ENCODE peak calls at places on chromosomes 4 and X, in six cellular contexts. One of them, this sample, is unnamed. For H3K9me3, the result is how much of the 10 kb centered on the place peaks cover.

GRCh38 chr4:159766241-159766640 is 663.4 kb downstream of the RAPGEF2 start:
- DNase-seq in lung: no peak
- DNase-seq in A549: no peak
- DNase-seq in fibroblast of lung: no peak
- DNase-seq in breast epithelium: no peak
- DNase-seq in cardiac muscle cell: no peak
- DNase-seq in this sample: no peak

GRCh38 chr4:103079621-103080020 is 3.1 kb upstream of the SLC9B2 start:
- DNase-seq in lung: no peak
- DNase-seq in A549: no peak
- DNase-seq in fibroblast of lung: no peak
- DNase-seq in breast epithelium: no peak
- DNase-seq in cardiac muscle cell: no peak
- DNase-seq in this sample: no peak

GRCh38 chr4:41334182-41334581 is 77.5 kb downstream of the UCHL1 start:
- DNase-seq in lung: peak
- DNase-seq in A549: no peak
- DNase-seq in fibroblast of lung: no peak
- DNase-seq in breast epithelium: peak
- DNase-seq in cardiac muscle cell: no peak
- DNase-seq in this sample: no peak

GRCh38 chr4:86338989-86339388 is 20.9 kb downstream of the MAPK10 start:
- DNase-seq in lung: no peak
- DNase-seq in A549: peak
- DNase-seq in fibroblast of lung: peak
- DNase-seq in breast epithelium: no peak
- DNase-seq in cardiac muscle cell: peak
- DNase-seq in this sample: no peak

GRCh38 chrX:66632986-66633385 is 5.9 kb downstream of the EDA2R start:
- DNase-seq in lung: no peak
- DNase-seq in A549: no peak
- DNase-seq in fibroblast of lung: peak
- DNase-seq in breast epithelium: no peak
- DNase-seq in cardiac muscle cell: peak
- DNase-seq in this sample: no peak

GRCh38 chr4:6333301-6334202 is 63.9 kb downstream of the WFS1 start:
- DNase-seq in lung: no peak
- DNase-seq in A549: no peak
- DNase-seq in fibroblast of lung: peak
- DNase-seq in breast epithelium: no peak
- DNase-seq in cardiac muscle cell: no peak
- DNase-seq in this sample: no peak

GRCh38 chr4:76213415-76214268 is at the start of gene SCARB2:
- DNase-seq in lung: peak
- DNase-seq in A549: peak
- DNase-seq in fibroblast of lung: peak
- DNase-seq in breast epithelium: peak
- DNase-seq in cardiac muscle cell: peak
- DNase-seq in this sample: peak

GRCh38 chrX:154805696-154806091 is 409 bp upstream of the MPP1 start:
- DNase-seq in lung: no peak
- DNase-seq in A549: no peak
- DNase-seq in fibroblast of lung: peak
- DNase-seq in breast epithelium: no peak
- DNase-seq in cardiac muscle cell: peak
- DNase-seq in this sample: no peak

GRCh38 chrX:7891928-7892327 is 35.3 kb downstream of the PNPLA4 start:
- DNase-seq in lung: no peak
- DNase-seq in A549: no peak
- DNase-seq in fibroblast of lung: no peak
- DNase-seq in breast epithelium: no peak
- DNase-seq in cardiac muscle cell: no peak
- DNase-seq in this sample: no peak

GRCh38 chr4:138953962-138954371 is 61.6 kb upstream of the NOCT start:
- DNase-seq in lung: no peak
- DNase-seq in A549: no peak
- DNase-seq in fibroblast of lung: peak
- DNase-seq in breast epithelium: peak
- DNase-seq in cardiac muscle cell: peak
- DNase-seq in this sample: no peak

GRCh38 chr4:36374836-36375511 is 93.6 kb downstream of the DTHD1 start:
- DNase-seq in lung: no peak
- DNase-seq in A549: no peak
- DNase-seq in fibroblast of lung: no peak
- DNase-seq in breast epithelium: no peak
- DNase-seq in cardiac muscle cell: no peak
- DNase-seq in this sample: no peak
- H3K9me3 ChIP-seq in lung: under half
- H3K9me3 ChIP-seq in A549: under half
- H3K9me3 ChIP-seq in fibroblast of lung: under half
- H3K9me3 ChIP-seq in breast epithelium: under half
- H3K9me3 ChIP-seq in cardiac muscle cell: under half
- H3K9me3 ChIP-seq in this sample: under half

GRCh38 chr4:26885912-26886274 is 25.3 kb downstream of the STIM2 start:
- DNase-seq in lung: no peak
- DNase-seq in A549: no peak
- DNase-seq in fibroblast of lung: no peak
- DNase-seq in breast epithelium: no peak
- DNase-seq in cardiac muscle cell: no peak
- DNase-seq in this sample: no peak
- TF ChIP-seq CTCF in lung: no peak
- TF ChIP-seq CTCF in A549: no peak
- TF ChIP-seq CTCF in fibroblast of lung: no peak
- TF ChIP-seq CTCF in breast epithelium: no peak
- TF ChIP-seq CTCF in cardiac muscle cell: no peak
- TF ChIP-seq CTCF in this sample: no peak

GRCh38 chr4:23337292-23337691 is 552.6 kb downstream of the PPARGC1A start:
- DNase-seq in lung: no peak
- DNase-seq in A549: no peak
- DNase-seq in fibroblast of lung: no peak
- DNase-seq in breast epithelium: no peak
- DNase-seq in cardiac muscle cell: no peak
- DNase-seq in this sample: no peak

GRCh38 chr4:23333556-23333945 is 556.3 kb downstream of the PPARGC1A start:
- DNase-seq in lung: no peak
- DNase-seq in A549: no peak
- DNase-seq in fibroblast of lung: peak
- DNase-seq in breast epithelium: no peak
- DNase-seq in cardiac muscle cell: peak
- DNase-seq in this sample: no peak

GRCh38 chr4:23332266-23332665 is 557.6 kb downstream of the PPARGC1A start:
- DNase-seq in lung: no peak
- DNase-seq in A549: no peak
- DNase-seq in fibroblast of lung: no peak
- DNase-seq in breast epithelium: no peak
- DNase-seq in cardiac muscle cell: no peak
- DNase-seq in this sample: no peak

DNA sequence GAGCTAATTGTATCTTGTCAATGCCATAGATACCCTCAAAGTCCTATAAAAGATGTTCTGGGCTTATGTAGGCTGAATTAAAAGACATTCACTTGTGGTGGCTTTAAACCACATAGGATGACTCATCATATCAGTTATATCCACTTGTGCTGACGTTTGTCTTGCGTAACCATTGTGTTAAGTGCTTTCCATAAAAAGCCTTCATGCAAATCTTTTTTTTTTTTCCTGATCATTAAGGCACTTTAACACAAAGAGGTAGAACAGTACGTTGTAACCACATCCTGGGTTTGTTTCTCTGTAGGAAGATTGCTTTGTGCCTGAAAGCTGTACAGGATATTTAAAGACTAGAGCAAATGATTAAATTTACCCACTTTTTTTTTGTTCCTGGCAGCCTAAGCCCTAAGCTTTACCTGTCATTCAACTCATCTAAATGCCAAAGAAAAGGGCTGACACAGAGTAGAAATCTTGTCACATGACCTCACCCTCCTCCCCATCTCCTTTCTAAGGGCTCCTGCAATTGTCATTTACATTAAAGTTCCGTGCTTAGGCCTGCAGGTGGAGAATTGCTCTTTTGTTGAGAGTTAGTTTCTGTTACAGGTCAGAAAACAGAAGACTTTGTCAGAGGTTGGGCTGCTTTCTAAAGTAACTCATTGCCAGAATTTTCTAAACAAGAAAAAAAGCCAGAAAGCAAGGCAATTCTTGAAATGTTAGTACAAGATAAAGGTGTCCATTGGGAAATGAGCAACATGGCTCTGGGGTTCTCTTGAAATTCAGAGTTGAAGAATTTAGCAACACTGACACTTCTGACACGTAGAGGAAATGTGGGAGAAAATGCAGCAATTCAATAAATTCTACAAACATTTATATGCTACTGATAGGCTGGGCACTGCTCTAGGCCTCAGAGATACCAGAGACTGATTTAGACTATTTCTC is 555.6 kb downstream of the PPARGC1A start:
- DNase-seq in lung: peak
- DNase-seq in A549: no peak
- DNase-seq in fibroblast of lung: peak
- DNase-seq in breast epithelium: no peak
- DNase-seq in cardiac muscle cell: peak
- DNase-seq in this sample: peak
- H3K27ac ChIP-seq in lung: no peak
- H3K27ac ChIP-seq in A549: no peak
- H3K27ac ChIP-seq in fibroblast of lung: no peak
- H3K27ac ChIP-seq in breast epithelium: no peak
- H3K27ac ChIP-seq in cardiac muscle cell: no peak
- H3K27ac ChIP-seq in this sample: peak

GRCh38 chrX:75226280-75226679 is 47.6 kb upstream of the UPRT start:
- DNase-seq in lung: no peak
- DNase-seq in A549: no peak
- DNase-seq in fibroblast of lung: no peak
- DNase-seq in breast epithelium: no peak
- DNase-seq in cardiac muscle cell: no peak
- DNase-seq in this sample: no peak
- H3K9me3 ChIP-seq in lung: under half
- H3K9me3 ChIP-seq in A549: under half
- H3K9me3 ChIP-seq in fibroblast of lung: under half
- H3K9me3 ChIP-seq in breast epithelium: under half
- H3K9me3 ChIP-seq in cardiac muscle cell: under half
- H3K9me3 ChIP-seq in this sample: under half

GRCh38 chr4:141705048-141705746 is 68.8 kb downstream of the IL15 start:
- DNase-seq in lung: no peak
- DNase-seq in A549: no peak
- DNase-seq in fibroblast of lung: no peak
- DNase-seq in breast epithelium: no peak
- DNase-seq in cardiac muscle cell: no peak
- DNase-seq in this sample: no peak

GRCh38 chr4:141705747-141706377 is 69.5 kb downstream of the IL15 start:
- DNase-seq in lung: no peak
- DNase-seq in A549: no peak
- DNase-seq in fibroblast of lung: peak
- DNase-seq in breast epithelium: no peak
- DNase-seq in cardiac muscle cell: no peak
- DNase-seq in this sample: no peak

GRCh38 chr4:141706445-141706844 is 70.1 kb downstream of the IL15 start:
- DNase-seq in lung: no peak
- DNase-seq in A549: no peak
- DNase-seq in fibroblast of lung: peak
- DNase-seq in breast epithelium: no peak
- DNase-seq in cardiac muscle cell: no peak
- DNase-seq in this sample: no peak

GRCh38 chr4:141703497-141703896 is 67.1 kb downstream of the IL15 start:
- DNase-seq in lung: no peak
- DNase-seq in A549: no peak
- DNase-seq in fibroblast of lung: no peak
- DNase-seq in breast epithelium: no peak
- DNase-seq in cardiac muscle cell: no peak
- DNase-seq in this sample: no peak

DNA sequence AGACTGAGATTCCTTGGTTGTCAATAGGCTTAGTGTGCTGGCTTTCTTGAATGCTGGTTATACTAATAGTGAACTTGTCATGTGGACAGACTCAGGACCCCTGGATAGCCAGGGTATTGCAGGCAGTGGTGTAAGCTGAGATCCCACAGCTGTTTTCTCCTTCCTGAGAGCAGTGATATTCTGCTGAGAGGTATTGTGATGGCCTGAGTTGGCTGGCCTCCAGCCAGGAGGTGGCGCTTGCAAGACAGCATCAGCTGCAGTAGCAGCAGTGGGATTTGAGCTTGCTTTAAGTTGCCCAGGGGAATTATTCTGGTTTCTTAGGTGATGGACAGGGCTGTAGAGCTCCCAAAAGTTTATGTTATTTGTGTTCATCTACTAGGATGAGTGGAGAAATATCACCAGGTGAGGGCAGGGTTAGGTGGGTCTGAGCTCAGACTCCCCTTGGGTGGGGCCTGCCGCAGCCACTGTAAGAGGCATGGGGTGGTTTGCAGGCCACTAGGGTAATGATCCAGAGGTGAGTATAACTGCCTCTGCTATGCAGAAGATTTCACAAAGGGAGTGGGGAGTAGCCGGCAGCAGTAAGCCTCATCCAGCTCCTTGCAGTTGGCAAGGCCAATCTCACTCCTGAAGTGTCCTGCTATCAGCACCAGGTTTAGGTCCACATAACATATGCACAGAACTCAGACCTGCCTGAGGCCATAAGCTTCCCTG is 66.2 kb downstream of the IL15 start:
- DNase-seq in lung: no peak
- DNase-seq in A549: no peak
- DNase-seq in fibroblast of lung: peak
- DNase-seq in breast epithelium: no peak
- DNase-seq in cardiac muscle cell: peak
- DNase-seq in this sample: no peak
- TF ChIP-seq CTCF in lung: no peak
- TF ChIP-seq CTCF in A549: no peak
- TF ChIP-seq CTCF in fibroblast of lung: no peak
- TF ChIP-seq CTCF in breast epithelium: no peak
- TF ChIP-seq CTCF in cardiac muscle cell: no peak
- TF ChIP-seq CTCF in this sample: no peak